ENCODE peak calls at places on chromosomes 13 and 19, in nine cellular contexts. K, N, I, W, U, H, V, T and Y are unnamed samples.

GRCh38 chr19:19385900-19386339 is 19.6 kb upstream of the GATAD2A start:
- DNase-seq in U (no peak), K (peak; percentile 29), I (no peak), H (peak; percentile 89), W (peak; percentile 31), T (no peak), V (no peak), N (no peak), Y (no peak)

GRCh38 chr19:14248578-14249011 is 42.6 kb upstream of the ADGRL1 start:
- DNase-seq in V (no peak), H (peak; percentile 95), I (peak; percentile 41), W (peak; percentile 40), N (peak; percentile 82), U (peak; percentile 75), K (no peak), T (peak; percentile 9), Y (no peak)

GRCh38 chr19:6947745-6948144 is 60.4 kb downstream of the ADGRE1 start:
- DNase-seq in W (no peak), T (peak; percentile 11), N (no peak), H (no peak), I (peak; percentile 76), U (no peak), K (peak; percentile 29), V (no peak), Y (no peak)

GRCh38 chr13:49218493-49219051 is 1.6 kb upstream of the MLNR start:
- DNase-seq in V (no peak), U (no peak), H (no peak), I (peak; percentile 36), N (no peak), W (no peak), K (no peak), T (no peak), Y (no peak)

GRCh38 chr19:3192228-3192635 is 6.5 kb downstream of the NCLN start:
- DNase-seq in N (no peak), T (no peak), K (no peak), I (no peak), V (no peak), H (no peak), U (no peak), W (no peak), Y (peak; percentile 24)

GRCh38 chr19:5695649-5696195 is 5.6 kb downstream of the RPL36 start:
- DNase-seq in U (no peak), N (no peak), I (no peak), H (no peak), W (no peak), K (no peak), T (no peak), V (no peak), Y (no peak)

GRCh38 chr19:8335343-8336071 is 7.6 kb downstream of the KANK3 start:
- DNase-seq in H (peak; percentile 73), N (no peak), K (no peak), I (peak; percentile 12), U (no peak), T (no peak), W (no peak), V (no peak), Y (no peak)

GRCh38 chr19:51389143-51389542 is 1.2 kb downstream of the C19orf84 start:
- DNase-seq in H (no peak), V (no peak), I (no peak), U (no peak), T (no peak), K (no peak), N (no peak), W (no peak), Y (no peak)

GRCh38 chr19:1266818-1267440 is 2.2 kb upstream of the CIRBP start:
- DNase-seq in U (peak; percentile 89), I (peak; percentile 79), T (peak; percentile 48), K (no peak), H (peak; percentile 84), N (no peak), W (peak; percentile 72), V (peak; percentile 68), Y (peak; percentile 62)

GRCh38 chr19:54426291-54426918 is 11.1 kb downstream of the TTYH1 start:
- DNase-seq in N (no peak), V (no peak), U (no peak), T (no peak), W (no peak), I (no peak), K (no peak), H (peak; percentile 21), Y (no peak)

GRCh38 chr19:16509141-16510061 is 13.2 kb downstream of the C19orf44 start:
- DNase-seq in T (no peak), H (no peak), U (no peak), I (no peak), N (no peak), V (no peak), K (no peak), W (peak; percentile 32), Y (no peak)

GRCh38 chr13:112113355-112113754 is 46.4 kb downstream of the SOX1 start:
- DNase-seq in U (no peak), H (peak; percentile 90), I (no peak), N (no peak), W (no peak), K (no peak), T (no peak), V (no peak), Y (no peak)

GRCh38 chr19:7265963-7266362 is 28.3 kb downstream of the INSR start:
- DNase-seq in N (no peak), W (no peak), V (no peak), I (no peak), K (no peak), H (no peak), U (no peak), T (no peak), Y (no peak)

GRCh38 chr19:1811472-1811894 is 593 bp downstream of the ATP8B3 start:
- DNase-seq in W (peak; percentile 42), I (peak; percentile 86), N (no peak), T (peak; percentile 46), U (no peak), K (peak; percentile 18), V (peak; percentile 36), H (peak; percentile 68), Y (peak; percentile 71)

GRCh38 chr19:1457031-1457739 is 7.3 kb downstream of the APC2 start:
- DNase-seq in H (no peak), U (no peak), V (no peak), N (no peak), W (no peak), I (peak; percentile 32), K (no peak), T (no peak), Y (peak; percentile 54)

GRCh38 chr19:34386645-34387445 is 17.4 kb upstream of the PDCD2L start:
- DNase-seq in T (no peak), W (no peak), I (no peak), N (no peak), U (no peak), K (no peak), H (no peak), V (no peak), Y (no peak)

GRCh38 chr13:110886475-110887241 is 28.2 kb downstream of the ANKRD10 start:
- DNase-seq in N (no peak), H (peak; percentile 52), W (no peak), I (no peak), K (no peak), V (no peak), U (no peak), T (no peak), Y (no peak)

GRCh38 chr13:44243198-44243852 is 130.3 kb upstream of the SERP2 start:
- DNase-seq in I (peak; percentile 73), N (no peak), V (no peak), H (peak; percentile 61), T (peak; percentile 57), K (no peak), U (peak; percentile 9), W (peak; percentile 57), Y (no peak)

GRCh38 chr19:19475845-19476828 is 39.2 kb downstream of the TSSK6 start:
- DNase-seq in W (no peak), H (peak; percentile 24), I (peak; percentile 31), N (no peak), V (no peak), K (no peak), T (peak; percentile 52), U (no peak), Y (peak; percentile 35)

GRCh38 chr19:1396019-1396767 is 5.1 kb downstream of the GAMT start:
- DNase-seq in K (no peak), T (no peak), U (no peak), V (no peak), N (no peak), H (no peak), W (no peak), I (peak; percentile 36), Y (peak; percentile 83)

GRCh38 chr13:106291006-106291405 is 244.5 kb downstream of the EFNB2 start:
- DNase-seq in H (no peak), N (no peak), U (no peak), T (no peak), K (no peak), W (no peak), I (peak; percentile 56), V (no peak), Y (no peak)

GRCh38 chr19:15243236-15243957 is 11.1 kb upstream of the EPHX3 start:
- DNase-seq in W (no peak), K (no peak), N (no peak), T (no peak), V (no peak), U (no peak), H (no peak), I (no peak), Y (no peak)

GRCh38 chr13:97567510-97568243 is 133.7 kb downstream of the RAP2A start:
- DNase-seq in U (no peak), K (no peak), T (peak; percentile 22), W (no peak), I (peak; percentile 53), N (no peak), H (no peak), V (no peak), Y (peak; percentile 57)

GRCh38 chr13:50244913-50245574 is 229.8 kb downstream of the KCNRG start:
- DNase-seq in K (peak; percentile 42), H (peak; percentile 71), T (peak; percentile 82), N (no peak), I (peak; percentile 88), U (no peak), W (no peak), V (no peak), Y (peak; percentile 38)

GRCh38 chr13:61110804-61111203 is 304.8 kb downstream of the PCDH20 start:
- DNase-seq in I (no peak), H (peak; percentile 92), T (no peak), N (no peak), W (no peak), K (no peak), U (no peak), V (no peak), Y (no peak)

GRCh38 chr19:51472607-51473006 is 5.7 kb upstream of the CEACAM18 start:
- DNase-seq in I (no peak), T (no peak), N (no peak), K (no peak), W (no peak), H (no peak), V (no peak), U (no peak), Y (no peak)

GRCh38 chr13:39602277-39602613 is 748 bp downstream of the LHFPL6 start:
- DNase-seq in N (no peak), K (no peak), V (no peak), I (no peak), T (no peak), H (no peak), U (no peak), W (no peak), Y (no peak)

GRCh38 chr13:96091164-96091931 is 1.4 kb downstream of the HS6ST3 start:
- DNase-seq in U (peak; percentile 19), I (peak; percentile 11), H (peak; percentile 47), V (no peak), T (peak; percentile 25), K (no peak), N (peak; percentile 45), W (peak; percentile 10), Y (peak; percentile 74)

GRCh38 chr19:45591004-45591637 is 6.5 kb upstream of the OPA3 start:
- DNase-seq in H (peak; percentile 78), T (no peak), W (no peak), U (peak; percentile 26), V (no peak), K (peak; percentile 27), N (peak; percentile 31), I (peak; percentile 34), Y (peak; percentile 49)

GRCh38 chr13:30847697-30848307 is 58.3 kb upstream of the MEDAG start:
- DNase-seq in K (no peak), W (peak; percentile 38), H (peak; percentile 27), U (no peak), I (peak; percentile 99), N (no peak), T (peak; percentile 100), V (no peak), Y (no peak)

GRCh38 chr19:58170860-58171259 is 12.0 kb upstream of the ZNF274 start:
- DNase-seq in V (no peak), W (no peak), U (no peak), T (no peak), I (peak; percentile 62), K (no peak), N (no peak), H (no peak), Y (no peak)